ENCODE peak calls at places on chromosomes 7 and 10, in eight cellular contexts. Y, B, J, L, X, W, K and E are unnamed samples.

GRCh38 chr7:13742126-13742525 is 247.3 kb downstream of the ETV1 start:
- DNase-seq in W (no peak), B (no peak), J (no peak), K (no peak), L (no peak), Y (no peak), X (no peak), E (no peak)

GRCh38 chr7:33185786-33186185 is 56.4 kb downstream of the BBS9 start:
- DNase-seq in X (no peak), Y (no peak), J (no peak), L (no peak), K (peak; percentile 14), B (peak; percentile 53), W (no peak), E (no peak)

GRCh38 chr7:101829856-101830255 is 12.4 kb downstream of the CUX1 start:
- DNase-seq in X (no peak), B (no peak), K (no peak), W (no peak), L (no peak), J (no peak), Y (no peak), E (no peak)

GRCh38 chr7:24700446-24701044 is 56.7 kb downstream of the GSDME start:
- DNase-seq in L (no peak), K (no peak), J (no peak), B (no peak), Y (no peak), X (peak; percentile 43), W (no peak), E (no peak)

GRCh38 chr10:88990528-88991160 is at the start of gene FAS:
- DNase-seq in Y (peak; percentile 37), B (peak; percentile 37), W (peak; percentile 86), K (peak; percentile 56), J (peak; percentile 62), X (peak; percentile 93), L (peak; percentile 70), E (peak; percentile 22)

GRCh38 chr10:79322616-79323566 is 24.4 kb upstream of the PPIF start:
- DNase-seq in W (peak; percentile 89), J (peak; percentile 78), Y (no peak), L (peak; percentile 42), B (no peak), X (no peak), K (no peak), E (no peak)

GRCh38 chr7:25894902-25895791 is 256.9 kb upstream of the NFE2L3 start:
- DNase-seq in K (peak; percentile 87), B (peak; percentile 51), W (peak; percentile 76), X (peak; percentile 89), Y (peak; percentile 37), J (peak; percentile 79), L (peak; percentile 40), E (peak; percentile 75)

GRCh38 chr7:151387161-151388006 is 22.5 kb downstream of the WDR86 start:
- DNase-seq in Y (no peak), W (peak; percentile 47), J (no peak), X (peak; percentile 71), B (no peak), K (no peak), L (no peak), E (no peak)

GRCh38 chr7:39616138-39616537 is 7.2 kb upstream of the RALA start:
- DNase-seq in B (no peak), L (no peak), W (no peak), X (no peak), K (no peak), Y (no peak), J (no peak), E (no peak)

GRCh38 chr10:100020883-100021248 is 11.1 kb upstream of the DNMBP start:
- DNase-seq in W (no peak), J (no peak), K (no peak), B (no peak), L (no peak), X (no peak), Y (no peak), E (no peak)

GRCh38 chr7:36199329-36199728 is 46.3 kb downstream of the EEPD1 start:
- DNase-seq in X (no peak), L (no peak), K (no peak), Y (no peak), B (no peak), J (no peak), W (no peak), E (no peak)

GRCh38 chr7:29355388-29355787 is 160.8 kb downstream of the CHN2 start:
- DNase-seq in W (no peak), J (no peak), X (no peak), K (no peak), Y (no peak), L (no peak), B (no peak), E (no peak)

GRCh38 chr10:71009031-71009605 is 120.8 kb upstream of the PCBD1 start:
- DNase-seq in K (peak; percentile 69), J (no peak), W (no peak), B (no peak), Y (no peak), L (no peak), X (no peak), E (no peak)

GRCh38 chr10:118764195-118764594 is 9.4 kb upstream of the CACUL1 start:
- DNase-seq in K (no peak), L (no peak), B (no peak), W (no peak), X (no peak), Y (no peak), J (no peak), E (no peak)

GRCh38 chr10:14579405-14579804 is 195.3 kb downstream of the FAM107B start:
- DNase-seq in B (no peak), K (no peak), W (no peak), Y (no peak), J (no peak), X (no peak), L (no peak), E (no peak)